ENCODE peak calls at places on chromosomes 13 and 19, in four cellular contexts. R is activated T-helper 2 cell treated with anti-CD3 and anti-CD28 coated beads, Interferon-gamma antibody, Interleukin-2, Interleukin-4, amounts not matched to agents 10 μg/mL and 5 μg/mL and 100 μg/mL, durations not matched to agents 14 hours and 24 hours and 36 hours; I is left ventricle myocardium superior; N is EH. T is an unnamed sample.

GRCh38 chr13:75461314-75461713 is 20.7 kb downstream of the TBC1D4 start:
- DNase-seq in R (no peak), I (no peak), N (peak), T (no peak)

GRCh38 chr19:52219611-52220010 is 29.8 kb downstream of the PPP2R1A start:
- DNase-seq in R (no peak), I (no peak), N (no peak), T (no peak)

GRCh38 chr13:26897706-26898550 is 137.3 kb upstream of the GPR12 start:
- DNase-seq in R (no peak), I (no peak), N (no peak), T (no peak)

GRCh38 chr13:106302011-106302410 is 233.5 kb downstream of the EFNB2 start:
- DNase-seq in R (no peak), I (no peak), N (no peak), T (no peak)

GRCh38 chr19:5839312-5840017 is at the start of gene FUT6:
- DNase-seq in R (no peak), I (no peak), N (no peak), T (no peak)

GRCh38 chr19:33277434-33277833 is 24.9 kb downstream of the CEBPA start:
- DNase-seq in R (no peak), I (no peak), N (no peak), T (no peak)

GRCh38 chr13:43285891-43286602 is 262.7 kb downstream of the DNAJC15 start:
- DNase-seq in R (no peak), I (no peak), N (peak), T (no peak)

GRCh38 chr19:11152318-11153062 is 3.1 kb downstream of the SPC24 start:
- DNase-seq in R (no peak), I (peak), N (peak), T (no peak)

GRCh38 chr13:106329941-106330340 is 205.5 kb downstream of the EFNB2 start:
- DNase-seq in R (no peak), I (no peak), N (no peak), T (no peak)

GRCh38 chr13:39773833-39774232 is 118.4 kb downstream of the COG6 start:
- DNase-seq in R (no peak), I (no peak), N (peak), T (no peak)

GRCh38 chr13:109971745-109972090 is 185.3 kb upstream of the IRS2 start:
- DNase-seq in R (no peak), I (no peak), N (no peak), T (no peak)

GRCh38 chr19:17795495-17795856 is 538 bp downstream of the B3GNT3 start:
- DNase-seq in R (no peak), I (no peak), N (no peak), T (no peak)

GRCh38 chr13:52085416-52085815 is 43.5 kb downstream of the NEK5 start:
- DNase-seq in R (no peak), I (no peak), N (peak), T (no peak)

GRCh38 chr19:10419200-10419645 is 1.1 kb upstream of the PDE4A start:
- DNase-seq in R (no peak), I (no peak), N (peak), T (no peak)

GRCh38 chr13:98570929-98571372 is 6.0 kb downstream of the STK24 start:
- DNase-seq in R (peak), I (no peak), N (peak), T (no peak)

GRCh38 chr13:73715114-73715909 is 418.9 kb downstream of the KLF12 start:
- DNase-seq in R (peak), I (no peak), N (no peak), T (no peak)

GRCh38 chr19:16579381-16579780 is 7.2 kb upstream of the SLC35E1 start:
- DNase-seq in R (no peak), I (no peak), N (no peak), T (no peak)

GRCh38 chr13:109602356-109602755 is 184.0 kb downstream of the IRS2 start:
- DNase-seq in R (no peak), I (no peak), N (no peak), T (no peak)

GRCh38 chr19:5308471-5309437 is 31.9 kb downstream of the PTPRS start:
- DNase-seq in R (no peak), I (peak), N (peak), T (no peak)

GRCh38 chr13:52779028-52779612 is 39.5 kb upstream of the CNMD start:
- DNase-seq in R (no peak), I (no peak), N (no peak), T (no peak)